ENCODE peak calls at places on chromosomes 13 and 19, in nine cellular contexts. A, J, G, Z, L, U, S, N and I are unnamed samples.

GRCh38 chr13:64709079-64709478 is 2521.1 kb downstream of the PCDH9 start:
- DNase-seq in N (peak; percentile 31), A (no peak), L (no peak), G (no peak), S (no peak), U (no peak), J (no peak), Z (no peak), I (peak; percentile 49)

GRCh38 chr13:87661471-87661870 is 9.7 kb upstream of the SLITRK5 start:
- DNase-seq in S (no peak), A (peak; percentile 73), L (no peak), Z (no peak), N (no peak), J (no peak), U (no peak), G (no peak), I (no peak)

GRCh38 chr13:109694972-109695371 is 91.4 kb downstream of the IRS2 start:
- DNase-seq in G (no peak), J (no peak), L (no peak), S (no peak), Z (no peak), A (no peak), U (no peak), N (no peak), I (no peak)

GRCh38 chr13:77749481-77749880 is 52.0 kb downstream of the SLAIN1 start:
- DNase-seq in U (no peak), A (no peak), G (no peak), J (no peak), N (no peak), Z (no peak), L (no peak), S (no peak), I (no peak)

GRCh38 chr19:29540128-29540527 is 14.3 kb downstream of the VSTM2B start:
- DNase-seq in S (peak; percentile 14), G (no peak), L (no peak), Z (peak; percentile 40), N (peak; percentile 17), J (no peak), U (no peak), A (no peak), I (no peak)

GRCh38 chr19:41330946-41331678 is 21.1 kb downstream of the CCDC97 start:
- DNase-seq in N (no peak), A (no peak), L (no peak), G (no peak), Z (no peak), S (no peak), J (no peak), U (no peak), I (no peak)

GRCh38 chr13:107373551-107373950 is 805.6 kb upstream of the ARGLU1 start:
- DNase-seq in G (no peak), A (peak; percentile 77), L (no peak), J (no peak), S (no peak), Z (no peak), U (peak; percentile 75), N (no peak), I (no peak)

GRCh38 chr19:49216076-49216475 is 58.5 kb downstream of the TRPM4 start:
- DNase-seq in S (no peak), J (no peak), N (no peak), L (no peak), G (no peak), Z (no peak), U (no peak), A (peak; percentile 68), I (no peak)

GRCh38 chr13:113900646-113901045 is 36.8 kb upstream of the GAS6 start:
- DNase-seq in S (peak; percentile 7), J (no peak), Z (no peak), U (no peak), L (peak; percentile 5), N (no peak), A (no peak), G (peak; percentile 17), I (no peak)

GRCh38 chr13:113898391-113898790 is 34.5 kb upstream of the GAS6 start:
- DNase-seq in G (peak; percentile 15), J (no peak), S (no peak), U (no peak), N (peak; percentile 61), Z (peak; percentile 53), A (no peak), L (peak; percentile 2), I (no peak)

GRCh38 chr13:113895436-113895835 is 31.6 kb upstream of the GAS6 start:
- DNase-seq in L (no peak), N (no peak), J (no peak), A (no peak), U (peak; percentile 28), Z (no peak), G (no peak), S (no peak), I (no peak)

GRCh38 chr13:113897966-113898365 is 34.1 kb upstream of the GAS6 start:
- DNase-seq in U (no peak), G (peak; percentile 12), J (no peak), Z (no peak), A (peak; percentile 62), S (no peak), L (no peak), N (no peak), I (no peak)

DNA sequence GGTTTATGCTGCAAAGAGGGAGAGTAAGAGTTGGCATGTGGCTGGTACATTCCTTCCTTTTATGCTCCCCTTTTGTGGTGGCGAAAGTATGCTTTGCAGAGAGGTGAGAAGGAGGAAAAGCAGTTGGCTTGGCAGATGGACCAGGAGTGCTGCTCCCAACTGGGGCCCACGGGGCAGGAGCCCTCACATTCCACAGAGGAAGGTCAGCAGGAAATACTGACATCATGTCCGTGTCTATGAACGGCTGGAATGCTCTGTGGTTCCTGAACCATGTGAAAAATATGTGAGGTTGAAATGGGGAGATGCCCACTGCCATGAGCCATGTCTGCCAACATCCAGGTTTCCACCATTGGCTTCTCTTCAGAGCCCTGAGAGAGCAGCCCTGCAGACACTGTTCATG is 33.3 kb upstream of the GAS6 start:
- DNase-seq in G (peak; percentile 86), S (no peak), U (peak; percentile 91), J (no peak), A (peak; percentile 99), N (no peak), Z (peak; percentile 72), L (no peak), I (no peak)
- H3K27ac ChIP-seq in G (no peak overlapping the region), S (peak overlapping the region; percentile 0), U (no peak overlapping the region), J (no peak overlapping the region), A (peak overlapping the region; percentile 93), N (no peak overlapping the region), Z (peak overlapping the region; percentile 47), L (no peak overlapping the region), I (no peak overlapping the region)

GRCh38 chr19:35269425-35270117 is 809 bp downstream of the USF2 start:
- DNase-seq in U (peak; percentile 89), N (peak; percentile 92), S (peak; percentile 91), J (peak; percentile 88), G (peak; percentile 81), A (peak; percentile 63), L (peak; percentile 92), Z (peak; percentile 87), I (peak; percentile 93)

GRCh38 chr19:35266149-35266903 is 2.4 kb upstream of the USF2 start:
- DNase-seq in N (peak; percentile 62), G (no peak), S (peak; percentile 19), L (no peak), J (no peak), U (no peak), Z (peak; percentile 60), A (no peak), I (peak; percentile 10)

GRCh38 chr19:35268546-35269424 is at the start of gene USF2:
- DNase-seq in Z (peak; percentile 76), G (no peak), U (peak; percentile 82), J (peak; percentile 78), L (peak; percentile 79), A (peak; percentile 34), N (peak; percentile 84), S (peak; percentile 83), I (peak; percentile 76)

GRCh38 chr19:35266904-35267817 is 1.6 kb upstream of the USF2 start:
- DNase-seq in S (peak; percentile 55), Z (peak; percentile 72), G (peak; percentile 41), A (no peak), J (peak; percentile 66), L (peak; percentile 58), N (peak; percentile 80), U (no peak), I (peak; percentile 35)

GRCh38 chr19:35267818-35268545 is 780 bp upstream of the USF2 start:
- DNase-seq in J (peak; percentile 83), U (peak; percentile 78), S (peak; percentile 73), G (peak; percentile 57), L (peak; percentile 74), A (peak; percentile 46), Z (peak; percentile 84), N (peak; percentile 85), I (peak; percentile 71)
- H3K36me3 ChIP-seq in J (peaks cover 24% of the 10 kb centered on the region), U (peaks cover 17% of the 10 kb centered on the region), S (peaks cover 38% of the 10 kb centered on the region), G (no peaks in the 10 kb centered on the region), L (peaks cover 13% of the 10 kb centered on the region), A (peaks cover 12% of the 10 kb centered on the region), Z (peaks cover 24% of the 10 kb centered on the region), N (peaks cover 18% of the 10 kb centered on the region), I (peaks cover 75% of the 10 kb centered on the region)

GRCh38 chr13:99655351-99656091 is 154.2 kb downstream of the TM9SF2 start:
- DNase-seq in U (no peak), Z (no peak), G (no peak), J (no peak), S (no peak), N (no peak), A (peak; percentile 89), L (no peak), I (no peak)

GRCh38 chr13:99657848-99658265 is 156.6 kb downstream of the TM9SF2 start:
- DNase-seq in J (peak; percentile 31), A (peak; percentile 31), G (no peak), U (peak; percentile 54), N (peak; percentile 69), S (peak; percentile 37), L (no peak), Z (no peak), I (peak; percentile 80)

GRCh38 chr13:99654076-99654475 is 152.8 kb downstream of the TM9SF2 start:
- DNase-seq in J (no peak), N (no peak), U (no peak), A (no peak), G (no peak), Z (no peak), S (no peak), L (no peak), I (no peak)

GRCh38 chr13:99656843-99657506 is 155.7 kb downstream of the TM9SF2 start:
- DNase-seq in G (no peak), U (no peak), J (no peak), L (no peak), A (no peak), S (no peak), Z (no peak), N (no peak), I (no peak)

GRCh38 chr13:99656092-99656745 is 154.9 kb downstream of the TM9SF2 start:
- DNase-seq in G (peak; percentile 72), U (peak; percentile 80), A (peak; percentile 43), S (peak; percentile 73), N (peak; percentile 80), L (peak; percentile 80), J (peak; percentile 67), Z (peak; percentile 86), I (peak; percentile 93)
- TF ChIP-seq CTCF in G (peak; percentile 91), U (peak; percentile 92), A (peak; percentile 97), S (peak; percentile 85), N (peak; percentile 79), L (peak; percentile 82), J (peak; percentile 92), Z (peak; percentile 85), I (peak; percentile 99)

GRCh38 chr19:39425744-39426143 is 10.0 kb downstream of the RPS16 start:
- DNase-seq in S (no peak), G (no peak), U (no peak), J (no peak), Z (no peak), L (no peak), A (no peak), N (no peak), I (no peak)

GRCh38 chr19:39427707-39428106 is 8.0 kb downstream of the RPS16 start:
- DNase-seq in N (no peak), Z (no peak), U (no peak), L (no peak), A (no peak), S (no peak), J (no peak), G (no peak), I (no peak)

GRCh38 chr19:39430675-39431593 is 4.8 kb downstream of the RPS16 start:
- DNase-seq in Z (peak; percentile 82), U (peak; percentile 98), L (no peak), G (no peak), J (no peak), N (no peak), S (peak; percentile 88), A (peak; percentile 100), I (no peak)

GRCh38 chr19:39426170-39426569 is 9.6 kb downstream of the RPS16 start:
- DNase-seq in Z (no peak), U (no peak), S (no peak), J (no peak), G (no peak), N (no peak), A (no peak), L (no peak), I (no peak)

DNA sequence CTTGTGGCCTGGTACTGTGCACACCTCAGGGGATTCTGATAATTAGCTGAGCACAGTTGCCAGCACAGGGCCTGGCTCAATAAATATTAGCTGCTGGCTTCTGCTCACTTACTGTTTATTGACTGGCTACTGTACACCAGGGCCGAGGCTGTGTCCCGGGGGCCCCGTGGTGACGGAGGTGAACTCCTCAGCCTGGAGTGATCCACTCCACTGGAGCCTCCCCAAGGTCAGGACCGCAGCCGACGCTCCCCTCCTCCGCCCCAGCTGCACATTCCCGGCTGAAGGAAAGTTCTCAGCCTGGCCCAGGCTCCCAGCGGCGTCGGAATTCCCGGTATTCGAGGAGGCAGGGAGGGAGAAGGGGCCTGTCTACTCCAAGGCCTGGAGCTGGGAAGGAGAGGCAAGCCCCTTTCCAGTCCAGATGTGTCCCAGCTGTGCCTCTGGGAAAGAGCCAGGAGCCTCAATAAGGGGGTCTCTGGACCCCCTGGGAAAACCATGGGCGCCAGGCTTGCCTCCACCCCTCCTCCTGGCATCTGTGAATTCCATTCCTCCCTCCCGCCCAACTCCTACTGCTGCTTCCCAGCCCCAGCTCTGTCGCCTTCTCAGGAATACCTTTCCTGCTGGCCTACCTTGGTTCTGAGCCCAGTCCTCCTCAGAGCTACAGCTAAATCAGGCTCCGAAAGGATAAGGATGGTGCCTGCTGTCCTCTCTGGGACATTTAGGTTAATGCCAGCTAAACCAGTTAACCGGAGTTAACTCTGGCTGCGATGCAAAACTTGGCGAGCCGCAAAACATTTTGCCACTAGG is 7.2 kb downstream of the RPS16 start:
- DNase-seq in G (no peak), U (peak; percentile 96), N (peak; percentile 81), Z (peak; percentile 83), L (peak; percentile 50), J (peak; percentile 74), S (peak; percentile 70), A (peak; percentile 91), I (peak; percentile 35)
- H3K27ac ChIP-seq in G (peak overlapping the region; percentile 88), U (peak overlapping the region; percentile 96), N (peak overlapping the region; percentile 86), Z (peak overlapping the region; percentile 85), L (peak overlapping the region; percentile 74), J (peak overlapping the region; percentile 95), S (peak overlapping the region; percentile 72), A (peak overlapping the region; percentile 99), I (no peak overlapping the region)